ENCODE peak calls at places on chromosomes 7 and 10, in eight cellular contexts. X, V, Q, K, F, M, E and J are unnamed samples.

GRCh38 chr7:2603388-2603965 is 28.3 kb upstream of the TTYH3 start:
- DNase-seq in X (no peak), V (no peak), Q (no peak), K (no peak), F (no peak), M (no peak), E (no peak), J (no peak)

GRCh38 chr10:22329150-22329549 is 8.3 kb downstream of the BMI1 start:
- DNase-seq in X (no peak), V (no peak), Q (no peak), K (no peak), F (no peak), M (no peak), E (no peak), J (no peak)

GRCh38 chr7:4758111-4758510 is 17.3 kb upstream of the AP5Z1 start:
- DNase-seq in X (no peak), V (no peak), Q (no peak), K (no peak), F (no peak), M (no peak), E (no peak), J (no peak)

GRCh38 chr7:103123529-103123928 is 25.4 kb downstream of the NAPEPLD start:
- DNase-seq in X (no peak), V (no peak), Q (peak; percentile 75), K (no peak), F (no peak), M (no peak), E (no peak), J (no peak)

GRCh38 chr10:74118794-74119193 is 31.8 kb downstream of the AP3M1 start:
- DNase-seq in X (peak; percentile 18), V (peak; percentile 33), Q (no peak), K (no peak), F (peak; percentile 74), M (no peak), E (no peak), J (no peak)

GRCh38 chr10:123043409-123043925 is 34.7 kb downstream of the ACADSB start:
- DNase-seq in X (peak; percentile 80), V (peak; percentile 37), Q (peak; percentile 77), K (no peak), F (peak; percentile 7), M (no peak), E (peak; percentile 50), J (peak; percentile 15)

GRCh38 chr7:51085034-51085692 is 231.4 kb downstream of the COBL start:
- DNase-seq in X (no peak), V (no peak), Q (no peak), K (no peak), F (no peak), M (no peak), E (no peak), J (no peak)

GRCh38 chr10:6543431-6544005 is 36.6 kb downstream of the PRKCQ start:
- DNase-seq in X (no peak), V (peak; percentile 11), Q (peak; percentile 4), K (no peak), F (no peak), M (no peak), E (no peak), J (no peak)

GRCh38 chr10:15814565-15814964 is 45.7 kb downstream of the MINDY3 start:
- DNase-seq in X (no peak), V (no peak), Q (no peak), K (no peak), F (no peak), M (no peak), E (no peak), J (no peak)

GRCh38 chr7:2012981-2013380 is 219.8 kb downstream of the MAD1L1 start:
- DNase-seq in X (no peak), V (no peak), Q (no peak), K (no peak), F (no peak), M (peak; percentile 9), E (no peak), J (peak; percentile 37)

GRCh38 chr7:129438839-129439640 is 4.8 kb downstream of the STRIP2 start:
- DNase-seq in X (peak; percentile 56), V (no peak), Q (peak; percentile 76), K (no peak), F (peak; percentile 26), M (no peak), E (no peak), J (no peak)

GRCh38 chr7:77328669-77329068 is 87.5 kb downstream of the GSAP start:
- DNase-seq in X (no peak), V (no peak), Q (peak; percentile 47), K (no peak), F (no peak), M (no peak), E (no peak), J (no peak)

GRCh38 chr10:31896972-31897384 is 31.7 kb downstream of the ARHGAP12 start:
- DNase-seq in X (peak; percentile 48), V (no peak), Q (no peak), K (no peak), F (peak; percentile 9), M (no peak), E (no peak), J (no peak)

GRCh38 chr7:95636140-95636539 is 39.8 kb upstream of the PDK4 start:
- DNase-seq in X (peak; percentile 28), V (no peak), Q (no peak), K (no peak), F (no peak), M (no peak), E (no peak), J (no peak)

GRCh38 chr10:119657725-119658124 is 6.5 kb downstream of the BAG3 start:
- DNase-seq in X (no peak), V (peak; percentile 25), Q (no peak), K (no peak), F (no peak), M (no peak), E (peak; percentile 73), J (peak; percentile 67)

GRCh38 chr7:105444342-105444938 is 55.7 kb upstream of the SRPK2 start:
- DNase-seq in X (no peak), V (no peak), Q (no peak), K (no peak), F (no peak), M (no peak), E (no peak), J (no peak)
- TF ChIP-seq POLR2A in X (no peak), V (no peak), Q (no peak), K (no peak), F (no peak), M (no peak), E (no peak), J (no peak)

GRCh38 chr7:897086-897485 is 20.7 kb downstream of the GET4 start:
- DNase-seq in X (no peak), V (no peak), Q (no peak), K (no peak), F (no peak), M (no peak), E (no peak), J (no peak)
- TF ChIP-seq POLR2A in X (no peak), V (no peak), Q (no peak), K (no peak), F (no peak), M (no peak), E (no peak), J (no peak)

GRCh38 chr7:112453505-112454171 is 3.4 kb downstream of the IFRD1 start:
- DNase-seq in X (no peak), V (no peak), Q (no peak), K (no peak), F (no peak), M (no peak), E (no peak), J (no peak)

GRCh38 chr7:112449902-112450806 is at the start of gene IFRD1:
- DNase-seq in X (peak; percentile 95), V (peak; percentile 99), Q (peak; percentile 100), K (peak; percentile 99), F (peak; percentile 77), M (peak; percentile 99), E (peak; percentile 100), J (peak; percentile 99)

GRCh38 chr7:112450807-112451661 is 774 bp downstream of the IFRD1 start:
- DNase-seq in X (peak; percentile 90), V (peak; percentile 95), Q (peak; percentile 98), K (peak; percentile 95), F (peak; percentile 63), M (peak; percentile 96), E (peak; percentile 97), J (peak; percentile 96)

GRCh38 chr7:112449353-112449752 is 907 bp upstream of the IFRD1 start:
- DNase-seq in X (peak; percentile 59), V (peak; percentile 55), Q (peak; percentile 26), K (no peak), F (peak; percentile 18), M (no peak), E (peak; percentile 59), J (peak; percentile 32)

DNA sequence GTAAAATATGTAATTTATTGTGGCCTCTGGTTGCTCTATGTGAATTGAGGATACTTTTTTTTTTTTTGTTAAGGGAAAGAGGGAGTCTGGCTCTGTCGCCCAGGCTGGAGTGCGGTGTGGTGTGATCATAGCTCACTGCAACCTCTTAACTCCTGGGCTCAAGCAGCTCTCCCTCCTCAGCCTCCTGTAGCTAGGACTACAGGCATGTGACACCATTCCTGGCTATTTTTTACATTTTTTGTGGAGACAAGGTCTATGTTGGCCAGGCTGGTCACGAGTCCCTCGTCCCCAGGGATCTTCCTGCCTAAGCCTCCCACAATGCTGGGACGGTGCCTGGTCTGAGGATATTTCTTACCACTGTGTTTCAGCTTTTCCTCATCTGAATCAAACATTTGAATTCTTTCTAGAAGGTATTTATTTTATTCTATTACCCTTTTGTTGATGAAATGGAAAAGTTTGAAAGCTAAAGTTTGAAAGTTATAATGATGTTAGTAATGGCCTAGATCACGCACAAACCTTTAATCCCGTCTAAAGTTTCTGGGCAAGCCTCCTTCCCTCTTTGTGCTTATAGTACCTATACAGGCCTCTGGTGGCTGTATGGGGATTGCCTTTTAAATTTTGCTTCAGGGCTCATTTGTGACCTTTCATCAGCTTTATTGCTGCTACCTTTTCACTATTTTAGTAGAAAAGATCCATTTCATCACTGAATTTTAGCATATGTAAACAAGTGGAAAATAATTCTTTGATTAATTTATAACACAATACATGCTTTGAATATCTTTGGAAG is 2.0 kb downstream of the IFRD1 start:
- DNase-seq in X (no peak), V (peak; percentile 29), Q (peak; percentile 68), K (peak; percentile 38), F (no peak), M (peak; percentile 43), E (peak; percentile 73), J (peak; percentile 47)
- TF ChIP-seq POLR2A in X (no peak), V (peak; percentile 47), Q (no peak), K (no peak), F (no peak), M (no peak), E (peak; percentile 35), J (peak; percentile 28)

GRCh38 chr10:86368046-86368445 is 1.5 kb upstream of the GRID1 start:
- DNase-seq in X (no peak), V (no peak), Q (no peak), K (no peak), F (no peak), M (no peak), E (no peak), J (no peak)

GRCh38 chr10:86366033-86366901 is at the start of gene GRID1:
- DNase-seq in X (no peak), V (no peak), Q (peak; percentile 55), K (peak; percentile 41), F (no peak), M (no peak), E (peak; percentile 52), J (peak; percentile 64)

GRCh38 chr10:86368987-86369386 is 2.4 kb upstream of the GRID1 start:
- DNase-seq in X (no peak), V (no peak), Q (no peak), K (no peak), F (no peak), M (no peak), E (no peak), J (no peak)

GRCh38 chr10:86366902-86367338 is 325 bp upstream of the GRID1 start:
- DNase-seq in X (no peak), V (no peak), Q (no peak), K (no peak), F (no peak), M (no peak), E (no peak), J (no peak)

GRCh38 chr10:86367339-86367951 is 850 bp upstream of the GRID1 start:
- DNase-seq in X (no peak), V (no peak), Q (peak; percentile 32), K (no peak), F (no peak), M (no peak), E (peak; percentile 33), J (peak; percentile 35)
- TF ChIP-seq POLR2A in X (no peak), V (no peak), Q (no peak), K (no peak), F (no peak), M (no peak), E (no peak), J (no peak)